ENCODE peak calls at places on chromosomes 6 and 20, in seven cellular contexts. T is cardiac muscle cell, Q is lower lobe of right lung, R is suprapubic skin, P is spleen, K is heart left ventricle, A is HCT116. I is an unnamed sample. For H3K27me3, the result is how much of the 10 kb centered on the place peaks cover.

GRCh38 chr6:137401058-137401457 is 93.1 kb downstream of the OLIG3 start:
- DNase-seq in T (no peak), Q (no peak), R (no peak), P (no peak), K (no peak), A (no peak), I (no peak)

GRCh38 chr6:32175711-32176475 is at the start of gene AGPAT1:
- DNase-seq in T (peak), Q (peak), R (peak), P (peak), K (peak), A (peak), I (peak)

GRCh38 chr20:9200620-9201019 is 131.7 kb downstream of the PLCB4 start:
- DNase-seq in T (peak), Q (no peak), R (no peak), P (no peak), K (no peak), A (peak), I (no peak)

GRCh38 chr20:25984933-25985332 is 288.3 kb upstream of the ZNF337 start:
- DNase-seq in T (peak), Q (peak), R (no peak), P (peak), K (peak), A (no peak), I (peak)

GRCh38 chr20:21237956-21238355 is 65.2 kb upstream of the XRN2 start:
- DNase-seq in T (no peak), Q (no peak), R (no peak), P (no peak), K (no peak), A (no peak), I (no peak)

GRCh38 chr20:52031206-52031573 is 160.4 kb downstream of the ZFP64 start:
- DNase-seq in T (no peak), Q (no peak), R (no peak), P (no peak), K (no peak), A (no peak), I (no peak)

GRCh38 chr6:97626586-97627441 is 343.8 kb upstream of the MMS22L start:
- DNase-seq in T (no peak), Q (no peak), R (no peak), P (no peak), K (no peak), A (no peak), I (no peak)

GRCh38 chr20:1499528-1500420 is 8.6 kb upstream of the SIRPB2 start:
- DNase-seq in T (no peak), Q (no peak), R (no peak), P (no peak), K (no peak), A (no peak), I (no peak)

GRCh38 chr6:139588076-139588639 is 213.7 kb upstream of the CITED2 start:
- DNase-seq in T (peak), Q (no peak), R (no peak), P (no peak), K (no peak), A (peak), I (no peak)

GRCh38 chr20:57435498-57436222 is 44.5 kb downstream of the RBM38 start:
- DNase-seq in T (peak), Q (peak), R (peak), P (peak), K (peak), A (peak), I (peak)

GRCh38 chr6:53765270-53765669 is 29.5 kb upstream of the LRRC1 start:
- DNase-seq in T (no peak), Q (no peak), R (no peak), P (no peak), K (no peak), A (no peak), I (no peak)

GRCh38 chr20:58693226-58694006 is 816 bp downstream of the NPEPL1 start:
- DNase-seq in T (no peak), Q (no peak), R (peak), P (peak), K (no peak), A (no peak), I (no peak)

GRCh38 chr20:42949865-42950264 is 239.8 kb downstream of the PTPRT start:
- DNase-seq in T (no peak), Q (no peak), R (no peak), P (no peak), K (no peak), A (no peak), I (no peak)

GRCh38 chr6:2848851-2849250 is 7.2 kb upstream of the SERPINB1 start:
- DNase-seq in T (no peak), Q (no peak), R (no peak), P (peak), K (no peak), A (no peak), I (peak)

GRCh38 chr20:37202267-37202943 is 23.1 kb upstream of the MROH8 start:
- DNase-seq in T (peak), Q (no peak), R (no peak), P (no peak), K (no peak), A (peak), I (peak)
- H3K27ac ChIP-seq in T (peak), Q (peak), R (peak), P (no peak), K (no peak), A (no peak), I (peak)

GRCh38 chr6:24696097-24696496 is 22.9 kb downstream of the C6orf62 start:
- DNase-seq in T (no peak), Q (no peak), R (no peak), P (no peak), K (no peak), A (no peak), I (no peak)
- TF ChIP-seq CTCF in T (no peak), Q (no peak), R (no peak), P (no peak), K (no peak), A (no peak), I (no peak)

GRCh38 chr6:28207244-28208179 is 17.6 kb upstream of the ZSCAN9 start:
- DNase-seq in T (peak), Q (no peak), R (no peak), P (peak), K (no peak), A (no peak), I (no peak)

GRCh38 chr6:28211840-28212509 is 13.1 kb upstream of the ZSCAN9 start:
- DNase-seq in T (no peak), Q (no peak), R (no peak), P (no peak), K (no peak), A (no peak), I (no peak)

GRCh38 chr6:28208180-28208659 is 16.9 kb upstream of the ZSCAN9 start:
- DNase-seq in T (no peak), Q (no peak), R (no peak), P (no peak), K (no peak), A (no peak), I (no peak)

GRCh38 chr6:28212510-28213212 is 12.4 kb upstream of the ZSCAN9 start:
- DNase-seq in T (peak), Q (no peak), R (no peak), P (no peak), K (no peak), A (peak), I (no peak)

DNA sequence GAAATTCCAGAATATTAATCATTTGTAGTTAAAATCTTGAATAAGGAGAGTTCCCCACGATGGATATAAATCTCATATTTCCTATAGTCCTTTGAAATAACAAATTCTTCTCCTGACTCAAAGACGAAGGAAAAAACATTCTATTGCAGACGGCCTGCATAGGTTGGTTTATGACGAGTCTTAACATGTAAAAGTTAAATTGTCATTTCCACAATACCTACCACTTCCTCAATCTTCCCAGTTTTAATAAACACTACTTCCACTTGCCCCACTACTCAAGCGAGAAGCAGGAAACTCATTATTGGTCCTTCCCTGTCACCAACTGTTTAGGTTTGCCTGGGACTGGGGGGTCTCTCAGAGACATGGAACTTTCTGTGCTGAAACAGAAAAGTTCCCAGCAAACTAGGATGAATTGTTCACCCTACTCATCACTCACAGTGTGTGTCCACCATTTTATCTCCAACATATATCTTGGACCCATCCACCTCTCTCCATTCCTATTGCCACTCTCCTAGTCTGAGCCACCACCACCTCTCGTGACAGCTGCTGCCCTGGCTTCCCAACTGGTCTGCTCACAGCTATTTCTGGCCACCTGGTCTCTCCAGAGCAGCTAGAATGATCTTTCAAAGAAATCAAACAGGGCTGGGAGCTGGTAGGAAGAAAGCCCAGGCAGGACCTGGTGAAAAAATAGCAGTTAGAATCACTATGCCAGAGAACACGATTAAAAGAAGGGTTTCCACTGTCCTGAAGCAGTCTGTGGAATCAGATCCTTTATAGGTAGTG is 15.1 kb upstream of the ZSCAN9 start:
- DNase-seq in T (no peak), Q (no peak), R (no peak), P (no peak), K (no peak), A (no peak), I (no peak)
- H3K27me3 ChIP-seq in T (half or more), Q (half or more), R (half or more), P (under half), K (half or more), A (under half), I (under half)

DNA sequence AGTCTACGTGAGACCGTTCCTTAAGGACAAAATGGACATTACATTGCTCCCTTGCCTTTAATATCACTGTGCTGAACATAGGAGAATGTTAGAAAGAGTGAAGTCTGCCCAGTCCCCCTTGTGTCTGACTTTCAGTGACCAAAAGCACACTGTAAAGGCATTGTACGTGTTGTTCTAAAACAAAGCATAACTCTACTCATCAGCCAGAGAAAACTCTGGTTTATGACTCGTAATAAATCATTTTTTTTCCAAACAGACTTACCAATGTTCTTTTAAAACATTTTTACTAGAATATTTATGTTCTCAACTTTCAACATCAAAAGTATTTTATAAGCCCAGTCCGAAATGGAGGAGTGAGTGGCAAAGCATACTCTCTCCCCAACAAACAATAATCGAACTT is 262.5 kb downstream of the GJA1 start:
- DNase-seq in T (no peak), Q (no peak), R (no peak), P (no peak), K (no peak), A (no peak), I (no peak)
- H3K27ac ChIP-seq in T (no peak), Q (no peak), R (no peak), P (no peak), K (no peak), A (no peak), I (no peak)

GRCh38 chr6:147389463-147389862 is 119.0 kb upstream of the SAMD5 start:
- DNase-seq in T (no peak), Q (no peak), R (no peak), P (no peak), K (no peak), A (no peak), I (no peak)

GRCh38 chr6:147384737-147385710 is 123.5 kb upstream of the SAMD5 start:
- DNase-seq in T (no peak), Q (no peak), R (no peak), P (no peak), K (no peak), A (no peak), I (no peak)

GRCh38 chr6:147392917-147393625 is 115.4 kb upstream of the SAMD5 start:
- DNase-seq in T (no peak), Q (no peak), R (no peak), P (no peak), K (no peak), A (no peak), I (no peak)

GRCh38 chr6:147395158-147395557 is 113.3 kb upstream of the SAMD5 start:
- DNase-seq in T (peak), Q (no peak), R (no peak), P (no peak), K (no peak), A (no peak), I (no peak)

DNA sequence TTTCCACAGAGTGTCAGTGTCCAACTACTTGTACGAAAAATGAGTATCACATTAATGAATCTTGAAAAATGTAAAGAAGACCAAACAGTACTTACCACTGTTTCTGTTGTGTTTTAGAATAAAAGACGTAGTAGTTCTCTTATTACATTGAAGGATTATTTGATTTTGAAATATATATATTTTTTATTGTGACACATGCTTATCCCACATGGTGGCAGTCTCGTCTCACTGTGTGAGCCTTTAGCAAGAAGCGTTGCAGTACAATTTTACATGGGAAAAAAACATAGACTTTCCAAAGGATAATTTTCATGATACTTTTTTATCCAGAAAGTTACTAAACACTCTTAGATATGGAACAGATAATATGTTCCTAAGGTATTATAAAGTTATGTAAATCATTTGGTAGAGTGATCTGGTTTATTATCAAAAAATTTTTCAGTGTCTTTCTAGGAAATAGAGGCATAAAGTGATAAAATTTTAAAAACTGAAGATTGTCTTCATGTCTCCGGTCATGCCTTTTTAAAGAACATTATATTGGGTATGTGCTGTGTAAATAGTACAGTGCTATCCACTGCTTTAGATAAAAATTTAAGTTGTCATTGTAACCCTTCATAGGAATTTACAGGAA is 117.5 kb upstream of the SAMD5 start:
- DNase-seq in T (peak), Q (no peak), R (no peak), P (no peak), K (no peak), A (peak), I (no peak)
- TF ChIP-seq CTCF in T (peak), Q (peak), R (peak), P (no peak), K (peak), A (peak), I (no peak)

DNA sequence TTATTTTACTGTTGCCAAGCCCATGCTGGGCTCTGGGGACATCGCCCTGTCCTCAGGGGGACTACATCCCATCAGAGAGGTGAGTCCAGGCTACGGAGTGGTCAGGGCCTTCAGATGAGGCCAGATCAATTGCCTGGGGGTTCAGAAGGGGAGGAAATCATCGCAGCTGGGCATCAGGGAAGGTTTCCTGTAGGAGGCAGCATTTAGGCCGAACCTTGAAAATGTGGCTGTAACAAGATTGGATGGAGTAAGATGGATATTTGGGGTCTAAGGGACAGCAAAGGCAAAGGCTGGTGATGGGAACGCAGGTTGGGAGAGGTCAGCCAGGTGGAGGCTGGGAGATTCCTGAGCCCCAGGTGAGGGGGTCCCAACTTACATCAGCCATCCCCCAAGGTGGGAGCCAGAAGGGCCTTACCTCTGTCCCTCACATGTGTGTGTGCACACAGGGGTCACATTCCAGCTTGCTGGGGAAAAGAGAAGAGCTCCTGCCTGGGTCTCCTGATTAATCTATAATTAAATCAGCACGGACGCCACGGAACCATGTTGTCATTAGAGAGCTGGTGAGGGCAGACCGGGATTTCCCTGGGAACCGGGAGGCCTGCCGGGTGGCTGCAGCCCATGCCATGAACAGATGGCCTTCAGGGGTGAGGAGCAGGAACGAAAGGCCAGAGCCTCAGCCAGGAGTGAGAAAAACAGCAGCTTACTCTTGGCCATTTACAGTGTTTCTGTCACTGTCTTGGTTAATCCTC is 30.5 kb upstream of the DLGAP4 start:
- DNase-seq in T (no peak), Q (no peak), R (no peak), P (no peak), K (no peak), A (no peak), I (no peak)
- H3K27me3 ChIP-seq in T (under half), Q (under half), R (under half), P (under half), K (under half), A (under half), I (under half)

GRCh38 chr6:138483911-138484731 is 15.2 kb downstream of the NHSL1 start:
- DNase-seq in T (no peak), Q (no peak), R (no peak), P (no peak), K (no peak), A (no peak), I (no peak)

GRCh38 chr6:138485005-138485545 is 14.2 kb downstream of the NHSL1 start:
- DNase-seq in T (peak), Q (no peak), R (no peak), P (no peak), K (no peak), A (no peak), I (no peak)

GRCh38 chr6:138480279-138480949 is 18.9 kb downstream of the NHSL1 start:
- DNase-seq in T (no peak), Q (no peak), R (no peak), P (no peak), K (no peak), A (no peak), I (no peak)

GRCh38 chr6:138485586-138486248 is 13.6 kb downstream of the NHSL1 start:
- DNase-seq in T (peak), Q (no peak), R (no peak), P (no peak), K (no peak), A (no peak), I (no peak)

DNA sequence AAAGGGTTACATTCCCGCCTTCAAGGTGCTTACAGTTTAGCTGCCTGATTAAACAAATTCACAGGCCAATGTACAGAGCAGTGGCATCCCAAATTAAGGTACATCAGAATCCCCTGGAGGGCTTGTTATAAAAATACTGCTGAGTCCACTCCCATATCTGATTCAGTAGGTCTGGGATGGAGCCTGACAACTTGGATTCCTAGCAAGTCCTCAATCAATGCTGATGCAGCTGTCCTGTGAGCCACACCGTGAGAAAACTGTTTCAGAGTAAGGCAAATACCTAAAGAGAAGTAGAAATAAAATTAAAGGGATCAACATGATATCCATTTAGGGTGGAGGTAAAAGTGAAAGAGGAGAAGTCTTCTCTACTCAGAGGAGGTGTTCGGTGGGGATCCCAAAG is 16.5 kb downstream of the NHSL1 start:
- DNase-seq in T (no peak), Q (no peak), R (no peak), P (no peak), K (no peak), A (no peak), I (no peak)
- H3K27ac ChIP-seq in T (no peak), Q (no peak), R (no peak), P (no peak), K (no peak), A (no peak), I (no peak)

DNA sequence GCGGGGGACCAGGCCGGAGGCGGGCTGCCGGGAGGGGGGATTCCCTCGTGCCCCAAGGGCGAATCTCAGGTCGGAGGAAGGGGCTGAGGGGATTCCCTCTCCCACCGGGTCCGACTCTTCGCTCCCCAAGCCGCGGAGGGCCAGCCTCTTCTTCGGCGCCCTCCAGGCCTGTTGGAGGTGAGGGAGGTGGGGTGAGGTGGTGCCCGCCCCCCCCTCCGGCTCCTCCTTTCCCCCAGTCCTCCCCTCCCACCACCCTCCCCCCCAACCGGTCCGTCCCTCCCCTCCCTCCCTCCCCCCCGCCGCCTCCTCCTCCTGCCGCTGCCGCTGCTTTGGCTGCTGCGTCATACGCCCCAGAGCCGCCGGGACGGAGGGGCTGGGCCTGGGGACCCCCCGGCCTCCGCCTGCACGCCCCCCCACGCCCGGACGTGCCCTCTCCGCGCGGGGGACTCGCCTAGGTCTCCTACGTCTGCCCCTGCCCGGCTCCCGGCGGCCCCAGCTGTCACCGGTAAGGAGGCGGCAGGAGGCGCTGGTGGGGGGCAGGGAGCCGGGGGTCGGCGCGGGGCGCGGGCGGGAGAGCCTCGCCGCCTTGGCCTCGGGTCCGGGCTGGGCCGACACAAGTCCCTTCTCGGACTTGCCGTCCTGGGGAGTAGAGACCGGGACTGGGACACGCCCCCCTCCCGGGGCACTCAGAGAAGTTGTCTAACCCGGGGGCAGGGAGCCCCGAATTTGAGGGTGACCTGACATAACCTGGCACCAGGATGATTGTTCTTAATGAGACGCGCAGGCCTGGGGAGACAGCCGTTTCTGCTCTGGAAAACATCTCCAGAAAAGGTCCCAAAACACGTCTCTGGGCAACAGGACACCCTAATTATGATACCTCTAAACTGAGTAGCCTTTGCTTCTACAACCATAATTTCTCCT is at the start of gene PHF1:
- DNase-seq in T (peak), Q (peak), R (no peak), P (peak), K (peak), A (peak), I (no peak)
- TF ChIP-seq CTCF in T (no peak), Q (no peak), R (no peak), P (no peak), K (no peak), A (no peak), I (no peak)